ENCODE peak calls at places on chromosomes 2 and 18, in four cellular contexts. J is neural crest cell, X is RWPE1, T is AG09309. F is an unnamed sample.

GRCh38 chr2:99659874-99660273 is 170.1 kb upstream of the REV1 start:
- DNase-seq in X (no peak), J (no peak), T (no peak), F (no peak)

GRCh38 chr2:177667626-177668025 is 275.1 kb downstream of the AGPS start:
- DNase-seq in X (no peak), J (no peak), T (no peak), F (no peak)

GRCh38 chr2:43790118-43790517 is 16.3 kb downstream of the DYNC2LI1 start:
- DNase-seq in J (no peak), T (no peak), X (no peak), F (no peak)

GRCh38 chr18:23609390-23610008 is 23.2 kb upstream of the NPC1 start:
- DNase-seq in X (no peak), T (no peak), J (no peak), F (no peak)

GRCh38 chr2:217314021-217314460 is 454.2 kb upstream of the TNP1 start:
- DNase-seq in T (no peak), J (no peak), X (no peak), F (no peak)

GRCh38 chr2:206858972-206859739 is 80.2 kb upstream of the CPO start:
- DNase-seq in T (no peak), X (no peak), J (no peak), F (no peak)

GRCh38 chr2:28325567-28326468 is 66.8 kb upstream of the FOSL2 start:
- DNase-seq in T (no peak), X (no peak), J (no peak), F (peak; percentile 68)

GRCh38 chr18:69858897-69859296 is 88.8 kb downstream of the CD226 start:
- DNase-seq in J (no peak), T (no peak), X (no peak), F (no peak)

GRCh38 chr2:102129082-102129481 is 13.5 kb upstream of the IL1R1 start:
- DNase-seq in T (no peak), X (no peak), J (no peak), F (no peak)

GRCh38 chr2:120287183-120288015 is 34.7 kb downstream of the RALB start:
- DNase-seq in T (peak; percentile 78), J (no peak), X (peak; percentile 80), F (peak; percentile 41)

GRCh38 chr18:47184419-47185050 is 8.4 kb upstream of the IER3IP1 start:
- DNase-seq in J (no peak), X (no peak), T (peak; percentile 41), F (no peak)

GRCh38 chr2:103437161-103437560 is 675.3 kb downstream of the TMEM182 start:
- DNase-seq in J (no peak), T (no peak), X (no peak), F (no peak)

GRCh38 chr2:15298769-15299168 is 262.4 kb downstream of the NBAS start:
- DNase-seq in X (peak; percentile 23), J (no peak), T (no peak), F (no peak)

GRCh38 chr2:676647-677055 is 555 bp downstream of the TMEM18 start:
- DNase-seq in X (peak; percentile 96), J (peak; percentile 96), T (peak; percentile 94), F (peak; percentile 99)

GRCh38 chr2:230048010-230048671 is 20.6 kb downstream of the SLC16A14 start:
- DNase-seq in X (no peak), T (no peak), J (no peak), F (no peak)

GRCh38 chr2:75570948-75571729 is 10.4 kb upstream of the EVA1A start:
- DNase-seq in T (no peak), J (no peak), X (no peak), F (no peak)

GRCh38 chr18:383135-383534 is 115.3 kb upstream of the THOC1 start:
- DNase-seq in J (no peak), T (no peak), X (no peak), F (no peak)

GRCh38 chr2:222673273-222673672 is 1.8 kb downstream of the MOGAT1 start:
- DNase-seq in T (no peak), X (no peak), J (no peak), F (no peak)

GRCh38 chr2:215283221-215283620 is 28.6 kb upstream of the ATIC start:
- DNase-seq in X (no peak), T (no peak), J (no peak), F (no peak)

GRCh38 chr2:117940436-117940835 is 73.4 kb downstream of the CCDC93 start:
- DNase-seq in T (no peak), X (no peak), J (no peak), F (no peak)

GRCh38 chr2:27211943-27212625 is at the start of the genes ATRAID and SLC5A6:
- DNase-seq in X (peak; percentile 91), T (peak; percentile 44), J (peak; percentile 76), F (peak; percentile 93)

GRCh38 chr2:240930096-240930630 is 24.0 kb downstream of the CROCC2 start:
- DNase-seq in J (no peak), T (no peak), X (no peak), F (peak; percentile 2)

GRCh38 chr2:68282814-68283812 is 30.8 kb upstream of the PPP3R1 start:
- DNase-seq in X (peak; percentile 53), J (no peak), T (no peak), F (peak; percentile 16)

GRCh38 chr2:43430489-43430888 is 165.3 kb downstream of the THADA start:
- DNase-seq in T (no peak), X (no peak), J (no peak), F (peak; percentile 12)

GRCh38 chr2:144438722-144439508 is 81.0 kb downstream of the ZEB2 start:
- DNase-seq in X (no peak), T (no peak), J (no peak), F (no peak)

GRCh38 chr18:58172031-58172430 is 128.0 kb downstream of the NEDD4L start:
- DNase-seq in X (no peak), J (no peak), T (no peak), F (no peak)

GRCh38 chr2:36413218-36413617 is 57.6 kb downstream of the CRIM1 start:
- DNase-seq in J (no peak), X (no peak), T (no peak), F (no peak)

GRCh38 chr2:26284132-26284531 is 39.4 kb downstream of the HADHB start:
- DNase-seq in J (no peak), X (peak; percentile 86), T (no peak), F (no peak)

GRCh38 chr18:64974378-64975125 is 776.3 kb upstream of the CDH7 start:
- DNase-seq in X (no peak), T (no peak), J (no peak), F (no peak)

GRCh38 chr2:237556773-237557632 is 9.4 kb upstream of the PRLH start:
- DNase-seq in J (no peak), X (no peak), T (no peak), F (no peak)

GRCh38 chr2:190069936-190070696 is 7.6 kb upstream of the MSTN start:
- DNase-seq in T (peak; percentile 23), J (peak; percentile 23), X (peak; percentile 19), F (peak; percentile 45)

GRCh38 chr2:16565481-16565880 is 100.2 kb downstream of the CYRIA start:
- DNase-seq in T (no peak), X (no peak), J (no peak), F (no peak)

GRCh38 chr2:9745153-9745899 is 97.9 kb upstream of the TAF1B start:
- DNase-seq in X (no peak), T (no peak), J (no peak), F (no peak)

GRCh38 chr2:174465327-174465726 is 21.5 kb downstream of the GPR155 start:
- DNase-seq in J (no peak), X (no peak), T (no peak), F (no peak)

GRCh38 chr2:128093762-128094161 is 2.8 kb downstream of the UGGT1 start:
- DNase-seq in T (no peak), X (no peak), J (no peak), F (no peak)

GRCh38 chr2:230678451-230678850 is 34.2 kb upstream of the CAB39 start:
- DNase-seq in T (no peak), X (no peak), J (no peak), F (no peak)

GRCh38 chr2:46803911-46804670 is 111.5 kb downstream of the MCFD2 start:
- DNase-seq in X (peak; percentile 88), T (peak; percentile 95), J (no peak), F (peak; percentile 75)

GRCh38 chr2:74525717-74526648 is at the start of gene DQX1:
- DNase-seq in T (no peak), J (no peak), X (peak; percentile 79), F (no peak)

GRCh38 chr18:27004056-27004829 is 138.7 kb upstream of the AQP4 start:
- DNase-seq in T (peak; percentile 1), X (no peak), J (no peak), F (no peak)
- TF ChIP-seq CTCF in T (no peak), X (peak; percentile 19), J (peak; percentile 59), F (no peak)

GRCh38 chr2:133146893-133147292 is 421.4 kb downstream of the NCKAP5 start:
- DNase-seq in X (no peak), J (no peak), T (no peak), F (no peak)
- TF ChIP-seq CTCF in X (no peak), J (no peak), T (peak; percentile 34), F (no peak)

GRCh38 chr18:31557446-31557845 is 34.2 kb upstream of the TTR start:
- DNase-seq in X (no peak), T (no peak), J (no peak), F (peak; percentile 10)
- TF ChIP-seq CTCF in X (no peak), T (no peak), J (peak; percentile 17), F (no peak)

DNA sequence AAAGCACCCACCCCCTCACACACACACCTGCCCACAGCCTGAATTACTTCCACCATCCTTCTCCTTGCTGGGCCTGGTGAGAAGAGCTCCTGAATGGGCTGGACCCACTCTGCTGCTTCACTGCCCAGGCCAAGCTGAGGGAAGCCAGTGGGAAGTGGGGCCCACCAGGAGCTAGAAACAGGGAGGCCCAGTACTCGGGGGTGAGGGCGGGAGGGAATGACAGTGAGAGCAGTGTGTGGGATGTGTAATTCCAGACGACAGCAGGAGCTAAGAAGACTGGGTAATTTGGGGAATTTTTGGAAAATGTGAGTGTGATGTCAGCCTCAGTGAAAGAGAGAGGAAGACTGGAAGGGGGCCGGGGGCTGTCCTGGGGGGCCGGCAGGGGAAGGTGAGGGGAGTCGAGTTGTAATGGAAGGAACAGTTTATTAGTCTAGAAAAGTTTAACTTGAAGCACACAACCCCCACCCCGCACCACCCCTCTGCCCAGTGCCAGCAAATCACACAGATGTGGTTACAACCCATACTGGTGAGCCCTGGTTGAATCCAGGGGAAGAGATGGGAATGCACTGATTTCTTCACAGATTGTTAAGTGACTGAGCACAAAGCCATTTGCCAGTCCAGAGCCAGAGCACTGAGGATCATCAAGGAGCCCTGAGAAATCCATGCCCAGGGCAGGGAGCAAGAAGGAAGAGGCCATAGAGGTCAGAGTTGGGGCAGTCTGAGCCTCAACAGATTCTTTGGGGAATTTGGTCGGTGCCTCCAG is 76.7 kb upstream of the PKDCC start:
- DNase-seq in X (no peak), J (no peak), T (peak; percentile 24), F (no peak)
- TF ChIP-seq CTCF in X (no peak), J (no peak), T (no peak), F (no peak)

F was measured in Calu3.